ENCODE peak calls at places on chromosomes 4 and X, in five cellular contexts. N is GM19239, B is T-helper 2 cell, V is bronchial epithelial cell, P is pancreas. Y is an unnamed sample.

GRCh38 chr4:185256444-185256843 is 47.0 kb downstream of the SNX25 start:
- DNase-seq in V (peak; percentile 83), N (no peak), B (no peak), P (no peak), Y (no peak)

GRCh38 chrX:38699603-38700110 is 101.6 kb upstream of the MID1IP1 start:
- DNase-seq in V (no peak), B (no peak), N (no peak), P (no peak), Y (no peak)

GRCh38 chr4:153137168-153137567 is 67.1 kb upstream of the TRIM2 start:
- DNase-seq in P (no peak), B (no peak), N (no peak), V (peak; percentile 83), Y (no peak)

GRCh38 chr4:31539279-31540074 is 819.3 kb downstream of the PCDH7 start:
- DNase-seq in N (no peak), V (no peak), P (no peak), B (no peak), Y (no peak)

GRCh38 chr4:158778712-158779111 is 9.9 kb downstream of the FNIP2 start:
- DNase-seq in P (no peak), V (peak; percentile 87), N (no peak), B (no peak), Y (peak; percentile 84)

GRCh38 chr4:138158746-138159297 is 83.3 kb downstream of the SLC7A11 start:
- DNase-seq in N (no peak), P (no peak), B (no peak), V (peak; percentile 81), Y (no peak)

GRCh38 chrX:94302446-94302845 is 628.4 kb downstream of the FAM133A start:
- DNase-seq in B (no peak), V (no peak), P (no peak), N (no peak), Y (no peak)

GRCh38 chrX:101409043-101409442 is 1.0 kb downstream of the HNRNPH2 start:
- DNase-seq in V (no peak), P (no peak), N (no peak), B (no peak), Y (no peak)

GRCh38 chr4:151021637-151022334 is 6.7 kb upstream of the LRBA start:
- DNase-seq in V (no peak), N (no peak), B (no peak), P (no peak), Y (no peak)

GRCh38 chrX:17039826-17040225 is 93.4 kb downstream of the REPS2 start:
- DNase-seq in P (no peak), V (no peak), B (no peak), N (no peak), Y (no peak)

GRCh38 chr4:77084019-77084604 is 8.3 kb upstream of the CCNI start:
- DNase-seq in V (no peak), B (no peak), P (no peak), N (no peak), Y (no peak)

GRCh38 chr4:153661915-153662314 is 22.2 kb upstream of the TLR2 start:
- DNase-seq in V (no peak), B (no peak), N (no peak), P (no peak), Y (no peak)